ENCODE peak calls at places on chromosomes 11 and 22, in four cellular contexts. One of them, this sample, is unnamed.

GRCh38 chr22:36471341-36471821 is 10.1 kb downstream of the TXN2 start:
- DNase-seq in H9: no peak
- DNase-seq in IMR-90: peak; percentile 60
- DNase-seq in H1: no peak
- DNase-seq in this sample: no peak

GRCh38 chr11:17221968-17222367 is 14.2 kb upstream of the PIK3C2A start:
- DNase-seq in H9: no peak
- DNase-seq in IMR-90: peak; percentile 66
- DNase-seq in H1: no peak
- DNase-seq in this sample: peak; percentile 6

GRCh38 chr22:44220727-44221680 is 40.3 kb downstream of the PARVG start:
- DNase-seq in H9: no peak
- DNase-seq in IMR-90: no peak
- DNase-seq in H1: no peak
- DNase-seq in this sample: peak; percentile 14

GRCh38 chr11:128116447-128117240 is 470.7 kb downstream of the ETS1 start:
- DNase-seq in H9: no peak
- DNase-seq in IMR-90: no peak
- DNase-seq in H1: no peak
- DNase-seq in this sample: no peak

GRCh38 chr22:26573026-26573662 is 16.8 kb downstream of the TPST2 start:
- DNase-seq in H9: no peak
- DNase-seq in IMR-90: peak; percentile 48
- DNase-seq in H1: no peak
- DNase-seq in this sample: no peak

GRCh38 chr11:23278121-23278520 is 417.8 kb upstream of the CCDC179 start:
- DNase-seq in H9: no peak
- DNase-seq in IMR-90: peak; percentile 81
- DNase-seq in H1: no peak
- DNase-seq in this sample: no peak

GRCh38 chr11:3617990-3618389 is 23.8 kb downstream of the ART5 start:
- DNase-seq in H9: no peak
- DNase-seq in IMR-90: no peak
- DNase-seq in H1: no peak
- DNase-seq in this sample: no peak

GRCh38 chr11:110296226-110297081 is at the start of gene RDX:
- DNase-seq in H9: peak; percentile 89
- DNase-seq in IMR-90: peak; percentile 63
- DNase-seq in H1: peak; percentile 29
- DNase-seq in this sample: peak; percentile 95

GRCh38 chr11:19368726-19369364 is 128.1 kb upstream of the E2F8 start:
- DNase-seq in H9: no peak
- DNase-seq in IMR-90: no peak
- DNase-seq in H1: no peak
- DNase-seq in this sample: no peak

GRCh38 chr22:19086417-19086816 is 35.8 kb downstream of the DGCR2 start:
- DNase-seq in H9: no peak
- DNase-seq in IMR-90: no peak
- DNase-seq in H1: no peak
- DNase-seq in this sample: no peak

GRCh38 chr22:19086944-19087343 is 35.3 kb downstream of the DGCR2 start:
- DNase-seq in H9: no peak
- DNase-seq in IMR-90: peak; percentile 69
- DNase-seq in H1: no peak
- DNase-seq in this sample: no peak

GRCh38 chr22:19090183-19090582 is 32.0 kb downstream of the DGCR2 start:
- DNase-seq in H9: no peak
- DNase-seq in IMR-90: no peak
- DNase-seq in H1: no peak
- DNase-seq in this sample: no peak

GRCh38 chr22:19090586-19091127 is 31.6 kb downstream of the DGCR2 start:
- DNase-seq in H9: no peak
- DNase-seq in IMR-90: no peak
- DNase-seq in H1: no peak
- DNase-seq in this sample: no peak

DNA sequence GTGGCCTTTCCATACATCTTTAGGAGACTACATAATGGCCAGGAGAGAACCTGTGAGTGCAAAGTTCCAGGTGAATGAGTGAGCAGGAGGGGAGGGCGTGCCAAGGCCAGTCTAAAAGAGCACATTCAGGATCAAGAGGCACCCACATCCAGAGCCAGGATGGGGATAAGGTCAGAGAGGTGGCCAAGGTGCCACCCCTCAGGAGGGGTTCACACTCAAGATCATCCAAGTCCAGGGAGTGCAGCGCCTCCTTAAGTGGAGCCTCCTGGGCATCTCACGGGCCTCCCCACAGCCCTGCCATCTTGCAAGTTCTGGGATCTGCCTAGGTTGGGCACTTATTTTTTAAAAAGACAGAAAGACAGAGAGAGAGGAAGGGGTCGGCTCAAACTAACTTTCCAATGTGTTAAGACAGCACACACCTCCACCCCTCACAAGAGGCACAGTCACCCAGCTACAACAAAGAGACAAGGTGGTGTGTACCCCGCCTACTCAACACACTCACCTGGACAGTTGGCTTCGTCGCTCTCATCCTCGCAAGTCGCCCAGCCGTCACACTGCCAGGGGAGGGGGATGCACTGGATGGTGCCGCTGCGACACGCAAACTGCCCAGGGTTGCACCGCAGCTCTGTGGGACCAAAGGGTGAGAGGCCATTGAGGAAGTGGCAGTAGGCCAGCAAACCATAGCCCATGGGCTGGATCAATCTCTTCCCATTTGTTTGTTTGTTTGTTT is 33.2 kb downstream of the DGCR2 start:
- DNase-seq in H9: no peak
- DNase-seq in IMR-90: no peak
- DNase-seq in H1: no peak
- DNase-seq in this sample: no peak
- H4K5ac ChIP-seq in H9: no peak overlapping the region
- H4K5ac ChIP-seq in IMR-90: no peak overlapping the region
- H4K5ac ChIP-seq in H1: no peak overlapping the region
- H4K5ac ChIP-seq in this sample: no peak overlapping the region

GRCh38 chr22:39351689-39352214 is 2.0 kb downstream of the SYNGR1 start:
- DNase-seq in H9: peak; percentile 43
- DNase-seq in IMR-90: peak; percentile 44
- DNase-seq in H1: no peak
- DNase-seq in this sample: peak; percentile 83

GRCh38 chr22:39353346-39353745 is 3.6 kb downstream of the SYNGR1 start:
- DNase-seq in H9: no peak
- DNase-seq in IMR-90: no peak
- DNase-seq in H1: no peak
- DNase-seq in this sample: no peak

GRCh38 chr22:39349967-39350802 is at the start of gene SYNGR1:
- DNase-seq in H9: no peak
- DNase-seq in IMR-90: no peak
- DNase-seq in H1: no peak
- DNase-seq in this sample: no peak

GRCh38 chr22:39350803-39351688 is 1.3 kb downstream of the SYNGR1 start:
- DNase-seq in H9: peak; percentile 38
- DNase-seq in IMR-90: no peak
- DNase-seq in H1: no peak
- DNase-seq in this sample: no peak

DNA sequence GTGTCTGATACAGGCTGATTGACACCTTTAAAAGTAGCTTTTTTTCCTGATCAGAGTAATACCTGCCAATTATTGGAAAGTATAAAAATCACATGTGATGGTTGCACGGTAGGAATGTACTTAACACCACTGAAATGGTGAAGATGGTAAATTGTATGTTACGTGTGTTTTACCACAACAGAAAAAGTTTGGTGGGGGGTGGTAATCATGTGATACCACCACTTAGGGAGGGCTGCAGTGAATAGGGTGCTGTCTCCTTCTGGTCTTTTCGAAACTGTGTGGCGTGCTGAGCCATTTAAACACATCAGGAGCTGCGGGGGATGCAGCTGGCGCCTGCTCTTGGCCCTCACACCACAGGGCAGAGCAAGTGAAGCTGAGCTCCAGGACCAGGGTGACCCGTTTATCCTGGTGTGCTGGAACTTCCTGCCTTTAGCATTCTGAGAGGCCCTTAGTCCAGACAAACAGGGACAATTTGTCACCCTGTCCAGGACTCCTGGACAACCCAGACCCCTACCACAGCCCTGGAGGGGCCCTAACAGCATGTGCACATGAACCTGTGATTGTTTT is 2.6 kb downstream of the SYNGR1 start:
- DNase-seq in H9: no peak
- DNase-seq in IMR-90: no peak
- DNase-seq in H1: no peak
- DNase-seq in this sample: no peak
- H2AK5ac ChIP-seq in H9: no peak overlapping the region
- H2AK5ac ChIP-seq in IMR-90: no peak overlapping the region
- H2AK5ac ChIP-seq in H1: no peak overlapping the region
- H2AK5ac ChIP-seq in this sample: no peak overlapping the region

GRCh38 chr11:41118521-41118920 is 340.9 kb downstream of the LRRC4C start:
- DNase-seq in H9: no peak
- DNase-seq in IMR-90: no peak
- DNase-seq in H1: peak; percentile 2
- DNase-seq in this sample: no peak
- H4K5ac ChIP-seq in H9: no peak overlapping the region
- H4K5ac ChIP-seq in IMR-90: no peak overlapping the region
- H4K5ac ChIP-seq in H1: no peak overlapping the region
- H4K5ac ChIP-seq in this sample: no peak overlapping the region

DNA sequence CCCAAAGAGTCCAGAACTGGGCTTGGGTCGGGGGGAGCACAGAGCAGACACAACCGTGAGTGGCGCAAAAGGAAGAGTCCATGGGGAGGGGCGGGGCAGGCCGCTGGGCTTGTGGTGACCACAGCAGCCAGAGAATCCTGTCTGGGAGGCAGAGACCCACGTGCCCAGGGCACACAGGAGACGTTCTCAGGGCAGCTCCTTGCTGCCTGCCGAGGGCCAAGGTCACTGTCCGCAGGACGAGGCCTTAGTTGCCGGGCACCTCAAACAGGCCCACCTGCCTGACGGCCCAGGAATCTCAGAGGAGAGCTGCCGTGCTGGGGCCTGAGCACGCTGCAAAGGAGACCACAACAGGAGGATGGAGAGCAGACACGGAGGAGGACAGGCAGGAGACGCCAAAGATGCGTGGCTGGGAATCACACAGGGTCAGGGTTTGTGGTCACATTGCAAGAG is 87.8 kb downstream of the MYEOV start:
- DNase-seq in H9: no peak
- DNase-seq in IMR-90: no peak
- DNase-seq in H1: no peak
- DNase-seq in this sample: no peak
- H2AK5ac ChIP-seq in H9: no peak overlapping the region
- H2AK5ac ChIP-seq in IMR-90: peak overlapping the region; percentile 30
- H2AK5ac ChIP-seq in H1: no peak overlapping the region
- H2AK5ac ChIP-seq in this sample: no peak overlapping the region

DNA sequence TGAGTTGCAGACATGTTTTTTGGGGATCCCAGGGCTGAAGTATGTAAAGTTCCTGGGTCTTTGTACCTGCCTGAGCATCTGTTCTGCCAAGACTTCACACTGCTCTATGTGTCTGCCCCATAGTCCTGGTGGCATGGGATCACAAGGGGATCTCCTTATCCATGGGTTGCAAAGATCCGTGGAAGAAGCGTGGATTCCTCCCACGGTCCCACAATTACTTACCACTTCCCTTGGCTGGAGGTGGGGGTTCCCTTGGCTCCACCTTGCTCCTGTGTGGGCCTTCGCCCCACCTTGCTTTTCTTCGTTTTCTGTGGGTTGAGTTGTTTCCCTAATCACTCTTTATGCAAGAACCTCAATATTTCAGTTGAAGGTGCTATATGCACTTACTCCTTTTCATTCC is 157.4 kb upstream of the CHORDC1 start:
- DNase-seq in H9: no peak
- DNase-seq in IMR-90: no peak
- DNase-seq in H1: no peak
- DNase-seq in this sample: no peak
- H4K5ac ChIP-seq in H9: no peak overlapping the region
- H4K5ac ChIP-seq in IMR-90: no peak overlapping the region
- H4K5ac ChIP-seq in H1: no peak overlapping the region
- H4K5ac ChIP-seq in this sample: no peak overlapping the region

DNA sequence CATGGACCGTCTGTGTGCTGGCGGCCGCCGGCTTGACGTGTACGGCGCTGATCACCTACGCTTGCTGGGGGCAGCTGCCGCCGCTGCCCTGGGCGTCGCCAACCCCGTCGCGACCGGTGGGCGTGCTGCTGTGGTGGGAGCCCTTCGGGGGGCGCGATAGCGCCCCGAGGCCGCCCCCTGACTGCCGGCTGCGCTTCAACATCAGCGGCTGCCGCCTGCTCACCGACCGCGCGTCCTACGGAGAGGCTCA is 786 bp downstream of the FUT4 start:
- DNase-seq in H9: no peak
- DNase-seq in IMR-90: no peak
- DNase-seq in H1: no peak
- DNase-seq in this sample: peak; percentile 38
- H2AK5ac ChIP-seq in H9: no peak overlapping the region
- H2AK5ac ChIP-seq in IMR-90: no peak overlapping the region
- H2AK5ac ChIP-seq in H1: no peak overlapping the region
- H2AK5ac ChIP-seq in this sample: no peak overlapping the region

GRCh38 chr11:132365650-132366049 is 995.2 kb downstream of the NTM start:
- DNase-seq in H9: no peak
- DNase-seq in IMR-90: no peak
- DNase-seq in H1: no peak
- DNase-seq in this sample: no peak

GRCh38 chr11:132357811-132358572 is 987.6 kb downstream of the NTM start:
- DNase-seq in H9: no peak
- DNase-seq in IMR-90: no peak
- DNase-seq in H1: no peak
- DNase-seq in this sample: no peak

GRCh38 chr11:132358573-132358953 is 988.1 kb downstream of the NTM start:
- DNase-seq in H9: no peak
- DNase-seq in IMR-90: no peak
- DNase-seq in H1: no peak
- DNase-seq in this sample: no peak

DNA sequence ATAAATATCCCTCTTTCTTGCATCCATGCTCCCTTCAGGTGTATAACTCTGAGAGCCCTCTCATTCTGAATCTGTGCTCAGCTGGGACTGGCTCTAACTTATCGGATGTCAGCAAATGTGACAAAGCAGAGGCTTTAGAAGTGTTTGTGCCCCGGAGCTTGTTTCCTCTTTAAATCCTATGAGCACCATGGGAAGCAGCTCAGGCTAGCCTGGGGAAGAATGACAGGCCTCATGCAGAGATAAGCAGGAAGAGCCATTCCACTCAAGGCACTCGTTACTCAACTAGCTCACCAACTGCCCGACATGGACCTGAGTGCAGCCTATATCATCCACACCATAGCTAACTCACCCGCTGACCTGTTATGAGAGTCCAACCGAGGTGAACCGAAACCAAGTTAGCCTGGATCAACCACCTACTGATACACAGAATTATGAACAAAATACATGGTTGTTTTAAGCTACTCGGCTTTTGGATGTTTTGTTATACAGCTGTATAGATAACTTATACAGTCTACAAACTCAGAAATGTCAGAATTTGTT is 990.7 kb downstream of the NTM start:
- DNase-seq in H9: no peak
- DNase-seq in IMR-90: no peak
- DNase-seq in H1: no peak
- DNase-seq in this sample: peak; percentile 82
- H4K5ac ChIP-seq in H9: no peak overlapping the region
- H4K5ac ChIP-seq in IMR-90: no peak overlapping the region
- H4K5ac ChIP-seq in H1: no peak overlapping the region
- H4K5ac ChIP-seq in this sample: no peak overlapping the region

GRCh38 chr11:13336246-13336873 is 58.8 kb downstream of the BMAL1 start:
- DNase-seq in H9: no peak
- DNase-seq in IMR-90: peak; percentile 47
- DNase-seq in H1: no peak
- DNase-seq in this sample: no peak
- H2AK5ac ChIP-seq in H9: no peak overlapping the region
- H2AK5ac ChIP-seq in IMR-90: peak overlapping the region; percentile 100
- H2AK5ac ChIP-seq in H1: no peak overlapping the region
- H2AK5ac ChIP-seq in this sample: no peak overlapping the region